ENCODE peak calls at places on chromosomes 16 and 17, in seven cellular contexts. K, F, O, C, E, H and U are unnamed samples.

GRCh38 chr16:27595993-27596392 is 46.0 kb downstream of the KATNIP start:
- DNase-seq in E (no peak), C (no peak), F (no peak), K (no peak), H (no peak), O (no peak), U (no peak)

GRCh38 chr16:75306102-75306762 is 54.8 kb upstream of the BCAR1 start:
- DNase-seq in K (peak; percentile 73), H (no peak), C (no peak), F (no peak), E (peak; percentile 61), O (no peak), U (peak; percentile 83)

GRCh38 chr17:18167421-18167820 is 16.2 kb upstream of the ALKBH5 start:
- DNase-seq in O (no peak), F (no peak), H (no peak), K (no peak), E (no peak), C (no peak), U (no peak)

GRCh38 chr16:87421369-87421912 is 29.3 kb downstream of the MAP1LC3B start:
- DNase-seq in F (no peak), K (no peak), O (no peak), C (no peak), E (no peak), H (no peak), U (no peak)

GRCh38 chr16:66342294-66342900 is 24.1 kb upstream of the CDH5 start:
- DNase-seq in O (no peak), F (no peak), H (no peak), E (no peak), C (no peak), K (peak; percentile 39), U (no peak)

GRCh38 chr17:882827-883585 is 96.6 kb downstream of the NXN start:
- DNase-seq in E (peak; percentile 56), O (peak; percentile 64), H (no peak), C (peak; percentile 84), K (no peak), F (no peak), U (no peak)

GRCh38 chr17:68906638-68907037 is 48.6 kb downstream of the ABCA8 start:
- DNase-seq in O (no peak), F (no peak), K (peak; percentile 37), E (no peak), H (no peak), C (no peak), U (no peak)

GRCh38 chr16:14569213-14569612 is 60.8 kb downstream of the PARN start:
- DNase-seq in O (no peak), C (no peak), H (no peak), F (no peak), E (peak; percentile 67), K (no peak), U (no peak)

GRCh38 chr17:13024526-13025263 is 6.9 kb upstream of the ELAC2 start:
- DNase-seq in E (peak; percentile 61), F (peak; percentile 39), H (peak; percentile 47), O (peak; percentile 62), C (peak; percentile 41), K (peak; percentile 76), U (peak; percentile 66)

GRCh38 chr17:17938388-17939107 is 33.7 kb downstream of the TOM1L2 start:
- DNase-seq in O (no peak), E (no peak), H (no peak), F (no peak), C (no peak), K (no peak), U (no peak)

GRCh38 chr17:75872434-75873351 is 5.7 kb downstream of the TRIM47 start:
- DNase-seq in C (peak; percentile 89), H (peak; percentile 75), O (peak; percentile 81), K (no peak), E (peak; percentile 88), F (no peak), U (no peak)

GRCh38 chr16:10629592-10629963 is 49.2 kb upstream of the EMP2 start:
- DNase-seq in F (no peak), K (no peak), E (no peak), O (no peak), C (no peak), H (no peak), U (no peak)

GRCh38 chr16:23131436-23131835 is 17.8 kb downstream of the USP31 start:
- DNase-seq in K (no peak), O (no peak), H (no peak), E (no peak), F (no peak), C (no peak), U (no peak)

GRCh38 chr17:72121164-72122001 is 563 bp downstream of the SOX9 start:
- DNase-seq in F (no peak), K (peak; percentile 50), O (peak; percentile 48), E (peak; percentile 66), H (no peak), C (no peak), U (peak; percentile 56)

GRCh38 chr17:48328457-48328856 is 101.6 kb downstream of the SKAP1 start:
- DNase-seq in O (no peak), H (no peak), E (no peak), K (no peak), F (peak; percentile 26), C (no peak), U (no peak)

GRCh38 chr17:50358177-50358576 is 12.3 kb downstream of the XYLT2 start:
- DNase-seq in F (no peak), K (no peak), H (no peak), O (no peak), C (no peak), E (no peak), U (no peak)

GRCh38 chr16:21526923-21527807 is 72.2 kb upstream of the METTL9 start:
- DNase-seq in C (no peak), K (no peak), E (no peak), O (no peak), F (no peak), H (no peak), U (no peak)

GRCh38 chr17:82875418-82875856 is 35.6 kb upstream of the ZNF750 start:
- DNase-seq in C (no peak), H (no peak), O (no peak), E (peak; percentile 52), F (no peak), K (no peak), U (peak; percentile 59)

GRCh38 chr17:70862295-70862694 is 693.0 kb downstream of the KCNJ2 start:
- DNase-seq in K (no peak), E (no peak), F (no peak), O (no peak), C (no peak), H (no peak), U (no peak)

GRCh38 chr16:81868057-81868748 is 89.1 kb downstream of the PLCG2 start:
- DNase-seq in H (no peak), E (no peak), C (no peak), K (no peak), O (no peak), F (no peak), U (no peak)